ENCODE peak calls at places on chromosomes 7 and 10, in four cellular contexts. W is GM12878, P is HepG2, J is K562. L is an unnamed sample.
A peak's percentile ranks its signal among the peaks of the same experiment; 100 is the strongest.

GRCh38 chr10:130135676-130136213 is 446 bp upstream of the GLRX3 start:
- DNase-seq in W (no peak), P (no peak), J (no peak), L (no peak)

GRCh38 chr10:7410306-7410799 is 481 bp downstream of the SFMBT2 start:
- DNase-seq in W (no peak), P (no peak), J (peak; percentile 42), L (no peak)

GRCh38 chr10:23359692-23360380 is 15.2 kb upstream of the C10orf67 start:
- DNase-seq in W (no peak), P (no peak), J (no peak), L (no peak)

GRCh38 chr10:97584060-97584797 is at the start of gene HOGA1:
- DNase-seq in W (no peak), P (peak; percentile 91), J (no peak), L (peak; percentile 93)

GRCh38 chr7:80453699-80454340 is 58.0 kb downstream of the GNAT3 start:
- DNase-seq in W (no peak), P (peak; percentile 12), J (peak; percentile 7), L (peak; percentile 40)

GRCh38 chr10:61197022-61197421 is 253.0 kb upstream of the RHOBTB1 start:
- DNase-seq in W (no peak), P (no peak), J (no peak), L (no peak)

GRCh38 chr7:107045195-107045960 is 873 bp downstream of the PRKAR2B start:
- DNase-seq in W (no peak), P (no peak), J (peak; percentile 49), L (no peak)

GRCh38 chr10:108384378-108384777 is 1219.9 kb upstream of the SORCS1 start:
- DNase-seq in W (no peak), P (no peak), J (no peak), L (no peak)

GRCh38 chr10:61901829-61902447 is 439 bp downstream of the ARID5B start:
- DNase-seq in W (no peak), P (no peak), J (peak; percentile 42), L (peak; percentile 31)

GRCh38 chr10:85615556-85615955 is 751.0 kb downstream of the GRID1 start:
- DNase-seq in W (no peak), P (no peak), J (no peak), L (no peak)

GRCh38 chr7:43501881-43502280 is 81.0 kb upstream of the STK17A start:
- DNase-seq in W (no peak), P (peak; percentile 94), J (no peak), L (no peak)

GRCh38 chr7:31066516-31067130 is 14.5 kb downstream of the ADCYAP1R1 start:
- DNase-seq in W (no peak), P (no peak), J (no peak), L (no peak)
- TF ChIP-seq JUNB in W (no peak), P (no peak), J (no peak), L (no peak)

DNA sequence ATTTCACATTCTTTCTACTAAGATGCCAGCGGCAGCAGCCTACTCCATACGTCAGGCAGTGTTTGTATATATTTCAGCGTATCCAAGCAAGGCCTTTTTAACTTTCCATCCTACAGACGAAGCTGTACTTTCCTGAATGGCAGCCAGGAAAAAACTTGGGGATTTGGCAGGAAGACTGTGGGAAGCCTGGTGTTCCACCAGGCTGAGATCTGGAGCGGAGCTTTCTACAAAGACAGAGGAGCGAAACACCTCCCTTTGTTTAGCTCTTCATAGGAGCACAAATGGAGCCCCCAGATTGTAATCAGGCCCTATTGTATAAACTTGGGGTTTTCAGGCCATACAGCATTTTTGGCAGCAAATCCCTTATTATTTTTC is 143.8 kb downstream of the TES start:
- DNase-seq in W (no peak), P (no peak), J (no peak), L (no peak)
- TF ChIP-seq USF2 in W (no peak), P (no peak), J (no peak), L (no peak)

GRCh38 chr7:142557971-142558582 is 191.2 kb upstream of the PRSS1 start:
- DNase-seq in W (no peak), P (peak; percentile 22), J (peak; percentile 74), L (peak; percentile 35)

GRCh38 chr7:142563470-142563869 is 185.8 kb upstream of the PRSS1 start:
- DNase-seq in W (no peak), P (no peak), J (no peak), L (no peak)

GRCh38 chr7:142556745-142557144 is 192.5 kb upstream of the PRSS1 start:
- DNase-seq in W (no peak), P (peak; percentile 5), J (peak; percentile 51), L (peak; percentile 87)

GRCh38 chr7:142562688-142563087 is 186.6 kb upstream of the PRSS1 start:
- DNase-seq in W (no peak), P (no peak), J (no peak), L (no peak)

DNA sequence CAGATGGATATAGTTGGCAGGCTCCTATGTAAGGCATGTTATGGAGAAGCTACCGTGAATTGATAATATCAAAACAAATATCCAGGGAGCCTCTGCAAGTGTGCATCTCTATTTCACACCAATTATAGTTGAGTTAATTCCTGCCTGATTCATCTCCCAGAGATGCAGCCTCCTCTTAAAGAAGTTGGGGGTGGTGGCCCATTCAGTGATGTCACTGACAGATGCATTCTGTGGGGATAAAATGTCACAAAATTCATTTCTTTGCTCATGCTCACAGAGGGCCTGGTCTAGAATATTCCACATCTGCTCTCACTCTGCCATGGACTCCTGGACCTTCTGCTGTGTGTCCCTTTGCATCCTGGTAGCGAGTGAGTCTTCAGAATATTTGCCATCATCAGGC is 189.1 kb upstream of the PRSS1 start:
- DNase-seq in W (no peak), P (no peak), J (no peak), L (no peak)
- H3K4me1 ChIP-seq in W (no peaks in the 10 kb centered on the region), P (no peaks in the 10 kb centered on the region), J (no peaks in the 10 kb centered on the region), L (peaks cover 24% of the 10 kb centered on the region)

GRCh38 chr10:6186894-6187256 is 15.9 kb upstream of the PFKFB3 start:
- DNase-seq in W (no peak), P (no peak), J (no peak), L (no peak)
- TF ChIP-seq JUNB in W (no peak), P (no peak), J (no peak), L (no peak)

GRCh38 chr10:30000802-30001571 is 58.4 kb downstream of the JCAD start:
- DNase-seq in W (no peak), P (peak; percentile 51), J (no peak), L (no peak)

GRCh38 chr10:30007406-30007805 is 52.0 kb downstream of the JCAD start:
- DNase-seq in W (no peak), P (no peak), J (no peak), L (no peak)

GRCh38 chr10:30006410-30006809 is 53.0 kb downstream of the JCAD start:
- DNase-seq in W (no peak), P (no peak), J (no peak), L (no peak)

GRCh38 chr10:29998142-29998808 is 61.1 kb downstream of the JCAD start:
- DNase-seq in W (peak; percentile 30), P (peak; percentile 71), J (peak; percentile 83), L (peak; percentile 85)

GRCh38 chr10:30002438-30003266 is 56.7 kb downstream of the JCAD start:
- DNase-seq in W (no peak), P (peak; percentile 65), J (peak; percentile 56), L (peak; percentile 76)
- TF ChIP-seq USF2 in W (no peak), P (no peak), J (no peak), L (no peak)

GRCh38 chr7:23000597-23001360 is 13.2 kb downstream of the HYCC1 start:
- DNase-seq in W (no peak), P (no peak), J (no peak), L (no peak)

GRCh38 chr7:22995011-22995410 is 18.9 kb downstream of the HYCC1 start:
- DNase-seq in W (no peak), P (no peak), J (no peak), L (no peak)

GRCh38 chr7:22992874-22993840 is 20.8 kb downstream of the HYCC1 start:
- DNase-seq in W (peak; percentile 65), P (no peak), J (no peak), L (no peak)

GRCh38 chr7:22997871-22998515 is 15.9 kb downstream of the HYCC1 start:
- DNase-seq in W (no peak), P (no peak), J (no peak), L (no peak)

DNA sequence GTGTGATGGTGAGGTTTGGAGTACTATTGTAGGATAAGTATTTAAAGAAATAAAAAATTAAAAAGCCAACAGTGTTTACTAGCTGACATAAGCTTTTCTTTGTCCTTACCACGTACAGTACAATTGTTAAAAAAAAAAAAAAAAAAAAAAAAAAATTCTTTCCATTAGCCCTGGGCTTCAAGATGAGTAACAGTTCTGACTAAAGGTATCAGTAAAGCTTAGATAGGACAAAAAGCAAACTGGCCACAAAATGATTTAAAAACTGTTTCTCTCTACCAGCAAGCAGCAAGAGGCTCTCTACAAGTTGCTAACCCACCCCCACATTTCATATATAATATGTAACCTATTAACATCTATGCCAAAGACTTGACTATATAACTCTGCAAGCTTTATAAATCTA is 17.5 kb downstream of the HYCC1 start:
- DNase-seq in W (no peak), P (no peak), J (no peak), L (no peak)
- H3K4me1 ChIP-seq in W (peaks cover 37% of the 10 kb centered on the region), P (no peaks in the 10 kb centered on the region), J (peaks cover 13% of the 10 kb centered on the region), L (no peaks in the 10 kb centered on the region)

DNA sequence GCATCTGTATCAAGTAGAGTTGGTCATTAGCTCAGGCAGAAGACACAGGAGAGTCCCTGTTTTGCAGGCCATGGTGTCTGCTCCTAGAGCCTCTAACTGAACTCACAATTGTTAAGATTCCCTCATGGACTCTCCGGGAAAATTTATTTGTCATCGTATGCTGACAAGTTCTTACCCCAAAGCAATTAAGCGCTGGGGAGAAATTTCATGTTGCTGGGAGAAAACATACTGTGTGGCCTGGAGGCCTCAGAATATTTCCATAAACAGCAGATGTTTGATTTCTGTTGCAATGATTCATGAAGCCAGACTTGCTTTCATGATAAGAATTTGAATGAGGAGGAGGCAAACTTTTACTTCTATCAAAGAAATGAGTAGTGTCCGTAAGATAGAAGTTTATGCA is 583.2 kb downstream of the GATA3 start:
- DNase-seq in W (no peak), P (no peak), J (no peak), L (no peak)
- TF ChIP-seq JUNB in W (no peak), P (no peak), J (no peak), L (no peak)

GRCh38 chr7:69095649-69096048 is 502.6 kb upstream of the AUTS2 start:
- DNase-seq in W (no peak), P (no peak), J (no peak), L (no peak)
- TF ChIP-seq USF2 in W (no peak), P (no peak), J (no peak), L (no peak)

GRCh38 chr10:101875068-101875688 is 31.6 kb upstream of the KCNIP2 start:
- DNase-seq in W (no peak), P (no peak), J (no peak), L (no peak)

GRCh38 chr10:101879456-101880189 is 36.0 kb upstream of the KCNIP2 start:
- DNase-seq in W (no peak), P (no peak), J (no peak), L (peak; percentile 77)

GRCh38 chr10:101880190-101880573 is 36.6 kb upstream of the KCNIP2 start:
- DNase-seq in W (no peak), P (no peak), J (no peak), L (no peak)

GRCh38 chr10:101881036-101881774 is 37.6 kb upstream of the KCNIP2 start:
- DNase-seq in W (no peak), P (no peak), J (no peak), L (no peak)

DNA sequence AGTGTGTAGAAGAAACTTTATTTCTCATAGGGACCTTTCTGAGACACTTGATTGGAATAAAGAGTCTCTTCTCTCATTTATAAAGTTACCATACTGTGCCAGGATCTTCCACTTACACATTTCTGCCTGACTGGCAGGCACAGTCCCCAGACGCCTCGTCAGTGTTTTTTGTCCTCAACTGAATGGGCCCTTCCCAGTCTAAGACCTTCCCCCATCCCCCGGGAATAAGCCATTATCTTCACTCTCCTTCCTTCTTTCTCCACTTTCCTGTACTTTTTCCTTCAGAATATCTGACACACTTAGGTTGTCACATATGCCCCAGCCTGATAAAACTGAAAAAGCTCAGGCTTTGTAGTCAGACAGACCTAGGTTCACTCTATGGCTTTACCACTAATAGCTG is 35.3 kb upstream of the KCNIP2 start:
- DNase-seq in W (no peak), P (no peak), J (no peak), L (no peak)
- H3K4me1 ChIP-seq in W (peaks cover 9% of the 10 kb centered on the region), P (no peaks in the 10 kb centered on the region), J (no peaks in the 10 kb centered on the region), L (peaks cover 30% of the 10 kb centered on the region)

L was measured in A549.